ENCODE peak calls at places on chromosomes 12 and 14, in eight cellular contexts. J is cardiac muscle cell, B is A549, C is fibroblast of lung, X is heart right ventricle, P is testis, D is IMR-90, F is mammary epithelial cell. W is an unnamed sample.

GRCh38 chr14:68571073-68571703 is 221.7 kb downstream of the ZFP36L1 start:
- DNase-seq in B (no peak), D (no peak), X (no peak), C (no peak), P (no peak), J (no peak), F (no peak), W (no peak)

GRCh38 chr14:71361335-71361734 is 454.1 kb downstream of the PCNX1 start:
- DNase-seq in C (peak; percentile 51), D (peak; percentile 57), F (peak; percentile 37), X (no peak), P (no peak), J (peak; percentile 53), B (no peak), W (peak; percentile 20)

GRCh38 chr12:75837700-75838099 is 193.9 kb downstream of the PHLDA1 start:
- DNase-seq in J (no peak), B (no peak), C (no peak), D (no peak), P (no peak), X (no peak), F (no peak), W (no peak)

GRCh38 chr14:96016761-96017160 is 22.4 kb upstream of the C14orf132 start:
- DNase-seq in B (no peak), X (no peak), F (no peak), J (peak; percentile 10), D (peak; percentile 12), C (peak; percentile 25), P (no peak), W (no peak)

GRCh38 chr14:73273799-73274198 is 36.5 kb downstream of the PAPLN start:
- DNase-seq in F (no peak), P (no peak), X (no peak), C (no peak), J (no peak), D (no peak), B (no peak), W (no peak)

GRCh38 chr12:22458301-22458917 is 85.9 kb downstream of the C2CD5 start:
- DNase-seq in C (no peak), D (no peak), P (no peak), J (no peak), F (no peak), B (no peak), X (no peak), W (no peak)

GRCh38 chr12:31521972-31522371 is 69.0 kb downstream of the DENND5B start:
- DNase-seq in X (no peak), F (no peak), J (no peak), P (no peak), D (peak; percentile 54), C (no peak), B (no peak), W (no peak)

GRCh38 chr14:55581011-55581806 is 1.2 kb downstream of the KTN1 start:
- DNase-seq in D (no peak), B (peak; percentile 26), P (peak; percentile 74), X (peak; percentile 69), J (peak; percentile 48), C (peak; percentile 40), F (peak; percentile 57), W (peak; percentile 35)

GRCh38 chr12:62732861-62733427 is 202.0 kb downstream of the PPM1H start:
- DNase-seq in D (peak; percentile 73), C (peak; percentile 80), P (no peak), F (peak; percentile 80), X (no peak), B (peak; percentile 83), J (peak; percentile 79), W (peak; percentile 68)

GRCh38 chr12:126202138-126202537 is 1136.9 kb downstream of the AACS start:
- DNase-seq in B (no peak), D (no peak), F (no peak), X (no peak), J (no peak), P (no peak), C (no peak), W (no peak)

GRCh38 chr14:84825481-84825880 is 704.5 kb upstream of the FLRT2 start:
- DNase-seq in D (peak; percentile 13), C (peak; percentile 71), X (no peak), B (no peak), J (no peak), P (no peak), F (peak; percentile 63), W (peak; percentile 82)

GRCh38 chr14:32397871-32398640 is 69.0 kb downstream of the AKAP6 start:
- DNase-seq in C (peak; percentile 89), P (no peak), J (peak; percentile 55), F (peak; percentile 82), D (peak; percentile 44), B (no peak), X (no peak), W (peak; percentile 82)

GRCh38 chr12:95705143-95705542 is 85.4 kb downstream of the NTN4 start:
- DNase-seq in J (no peak), C (no peak), F (no peak), X (no peak), B (no peak), D (no peak), P (no peak), W (no peak)

GRCh38 chr14:103161054-103161397 is 37.8 kb downstream of the TNFAIP2 start:
- DNase-seq in J (peak; percentile 50), B (no peak), F (peak; percentile 52), P (no peak), D (no peak), X (no peak), C (peak; percentile 12), W (no peak)

GRCh38 chr12:51636581-51636980 is 45.5 kb downstream of the SCN8A start:
- DNase-seq in J (peak; percentile 6), F (peak; percentile 69), P (no peak), C (no peak), X (no peak), B (no peak), D (peak; percentile 39), W (peak; percentile 52)

GRCh38 chr12:60194682-60195081 is 598.9 kb downstream of the SLC16A7 start:
- DNase-seq in D (peak; percentile 74), F (peak; percentile 35), B (no peak), P (no peak), J (peak; percentile 27), X (no peak), C (peak; percentile 46), W (peak; percentile 8)

GRCh38 chr12:22215467-22216253 is 118.8 kb downstream of the ST8SIA1 start:
- DNase-seq in J (peak; percentile 52), P (no peak), C (no peak), B (no peak), X (no peak), F (no peak), D (peak; percentile 10), W (no peak)

GRCh38 chr12:55720894-55721444 is 776 bp downstream of the RDH5 start:
- DNase-seq in P (peak; percentile 75), D (peak; percentile 91), X (no peak), C (peak; percentile 95), F (peak; percentile 91), B (peak; percentile 57), J (peak; percentile 91), W (peak; percentile 65)

GRCh38 chr12:67854351-67854750 is 134.9 kb upstream of the IFNG-AS1 start:
- DNase-seq in P (no peak), D (no peak), F (no peak), C (peak; percentile 74), J (no peak), B (no peak), X (no peak), W (no peak)

GRCh38 chr12:2264622-2265306 is 212.0 kb downstream of the CACNA1C start:
- DNase-seq in X (no peak), F (peak; percentile 37), C (peak; percentile 99), D (peak; percentile 98), P (no peak), B (no peak), J (peak; percentile 95), W (peak; percentile 8)

GRCh38 chr12:124939428-124940142 is 25.1 kb upstream of the UBC start:
- DNase-seq in D (peak; percentile 98), P (peak; percentile 87), F (peak; percentile 91), C (peak; percentile 97), J (peak; percentile 94), X (peak; percentile 89), B (peak; percentile 72), W (peak; percentile 67)

GRCh38 chr12:5391638-5392037 is 40.3 kb upstream of the NTF3 start:
- DNase-seq in D (peak; percentile 21), B (no peak), J (peak; percentile 18), C (peak; percentile 41), P (no peak), F (no peak), X (no peak), W (no peak)

GRCh38 chr14:76922599-76922998 is 96.4 kb downstream of the LRRC74A start:
- DNase-seq in D (peak; percentile 50), J (peak; percentile 68), F (no peak), X (no peak), C (peak; percentile 77), B (no peak), P (no peak), W (no peak)

GRCh38 chr14:91897121-91897701 is 29.9 kb upstream of the TC2N start:
- DNase-seq in B (no peak), F (peak; percentile 17), D (peak; percentile 68), J (peak; percentile 67), C (peak; percentile 70), P (peak; percentile 89), X (peak; percentile 53), W (no peak)

GRCh38 chr12:56947633-56948535 is 9.5 kb downstream of the RDH16 start:
- DNase-seq in B (peak; percentile 34), D (no peak), X (no peak), J (peak; percentile 24), P (no peak), F (no peak), C (peak; percentile 2), W (no peak)
- TF ChIP-seq CTCF in B (peak; percentile 43), D (no peak), X (peak; percentile 46), J (no peak), P (no peak), F (no peak), C (no peak), W (no peak)

DNA sequence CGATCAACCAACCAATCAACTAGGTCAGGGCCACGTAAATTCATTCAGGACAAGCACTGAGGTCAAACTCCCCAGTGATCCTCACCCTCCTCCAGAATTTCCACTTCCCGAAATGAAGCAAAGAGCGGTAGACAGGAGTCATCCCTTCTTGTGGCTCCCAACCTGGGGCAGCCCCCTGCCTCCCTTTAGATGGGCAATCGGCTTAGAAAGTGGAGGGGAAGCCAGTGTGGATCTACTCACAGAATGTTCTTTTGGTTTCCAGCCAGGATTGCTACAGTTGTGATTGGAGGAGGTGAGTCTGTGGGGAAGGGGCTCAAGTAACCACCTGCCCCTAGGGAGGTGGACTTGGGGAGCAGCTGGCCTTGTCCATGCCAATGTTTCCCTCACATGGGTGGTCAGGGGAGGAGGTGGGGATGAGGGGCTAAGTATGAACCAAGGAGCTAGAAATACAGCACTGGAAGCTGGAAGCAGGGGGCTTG is 4.1 kb downstream of the IFI27 start:
- DNase-seq in J (no peak), X (no peak), P (no peak), D (no peak), F (no peak), B (no peak), C (no peak), W (no peak)
- H3K27ac ChIP-seq in J (no peak overlapping the region), X (peak overlapping the region; percentile 89), P (peak overlapping the region; percentile 62), D (no peak overlapping the region), F (no peak overlapping the region), B (no peak overlapping the region), C (no peak overlapping the region), W (no peak overlapping the region)

GRCh38 chr14:75022655-75023054 is 19.9 kb downstream of the EIF2B2 start:
- DNase-seq in J (no peak), P (no peak), F (no peak), B (peak; percentile 53), D (no peak), C (no peak), X (peak; percentile 48), W (peak; percentile 46)
- TF ChIP-seq CTCF in J (peak; percentile 38), P (no peak), F (peak; percentile 45), B (peak; percentile 18), D (peak; percentile 32), C (peak; percentile 56), X (peak; percentile 39), W (no peak)

GRCh38 chr14:64970041-64970440 is 2.1 kb downstream of the RAB15 start:
- DNase-seq in D (no peak), J (no peak), P (no peak), C (no peak), B (no peak), X (no peak), F (no peak), W (no peak)
- H3K27ac ChIP-seq in D (no peak overlapping the region), J (no peak overlapping the region), P (no peak overlapping the region), C (no peak overlapping the region), B (no peak overlapping the region), X (no peak overlapping the region), F (no peak overlapping the region), W (no peak overlapping the region)